ENCODE peak calls at places on chromosomes 7 and 10, in four cellular contexts. R is T-helper 2 cell, I is AG04450, G is T1000. J is an unnamed sample.
A peak's percentile ranks its signal among the peaks of the same experiment; 100 is the strongest.

GRCh38 chr7:23918856-23919255 is 208.8 kb downstream of the STK31 start:
- DNase-seq in G (no peak), I (no peak), R (no peak), J (no peak)

GRCh38 chr10:84214612-84215235 is 10.6 kb downstream of the LRIT2 start:
- DNase-seq in G (no peak), R (no peak), I (no peak), J (peak; percentile 54)

GRCh38 chr10:122331615-122332446 is 42.7 kb upstream of the PLEKHA1 start:
- DNase-seq in I (no peak), R (no peak), G (no peak), J (no peak)

GRCh38 chr7:3028071-3028766 is 15.4 kb downstream of the CARD11 start:
- DNase-seq in R (no peak), I (no peak), G (peak; percentile 43), J (no peak)

GRCh38 chr10:112919721-112920120 is 30.3 kb upstream of the TCF7L2 start:
- DNase-seq in I (no peak), G (peak; percentile 25), R (no peak), J (no peak)

GRCh38 chr7:128842674-128843641 is 12.8 kb downstream of the FLNC start:
- DNase-seq in G (no peak), I (no peak), R (no peak), J (no peak)

GRCh38 chr10:17805921-17806577 is 3.1 kb upstream of the MRC1 start:
- DNase-seq in R (no peak), I (no peak), G (no peak), J (no peak)

GRCh38 chr10:110648743-110649651 is 4.9 kb downstream of the RBM20 start:
- DNase-seq in I (no peak), G (no peak), R (no peak), J (no peak)

GRCh38 chr10:114694062-114694461 is 36.0 kb upstream of the ABLIM1 start:
- DNase-seq in G (no peak), R (no peak), I (no peak), J (no peak)